ENCODE peak calls at places on chromosome 16, in four cellular contexts. One of them, this sample, is unnamed.

GRCh38 chr16:15792563-15792971 is 64.3 kb downstream of the MYH11 start:
- DNase-seq in HFF-Myc: no peak
- DNase-seq in uterus: no peak
- DNase-seq in ACHN: no peak
- DNase-seq in this sample: no peak

GRCh38 chr16:29730649-29731048 is 15.1 kb downstream of the C16orf54 start:
- DNase-seq in uterus: no peak
- DNase-seq in ACHN: no peak
- DNase-seq in HFF-Myc: no peak
- DNase-seq in this sample: no peak

GRCh38 chr16:52515068-52515671 is 31.8 kb downstream of the TOX3 start:
- DNase-seq in ACHN: peak
- DNase-seq in HFF-Myc: no peak
- DNase-seq in uterus: no peak
- DNase-seq in this sample: no peak

GRCh38 chr16:74753180-74753579 is 21.4 kb downstream of the FA2H start:
- DNase-seq in ACHN: no peak
- DNase-seq in uterus: no peak
- DNase-seq in HFF-Myc: no peak
- DNase-seq in this sample: no peak

GRCh38 chr16:66735891-66736290 is 15.5 kb downstream of the DYNC1LI2 start:
- DNase-seq in uterus: no peak
- DNase-seq in HFF-Myc: no peak
- DNase-seq in ACHN: no peak
- DNase-seq in this sample: no peak

GRCh38 chr16:66984902-66985311 is 3.5 kb upstream of the CES4A start:
- DNase-seq in HFF-Myc: no peak
- DNase-seq in ACHN: no peak
- DNase-seq in uterus: no peak
- DNase-seq in this sample: no peak

GRCh38 chr16:47779201-47780016 is 318.3 kb downstream of the PHKB start:
- DNase-seq in ACHN: peak
- DNase-seq in uterus: no peak
- DNase-seq in HFF-Myc: no peak
- DNase-seq in this sample: peak

GRCh38 chr16:82657239-82657638 is 30.5 kb downstream of the CDH13 start:
- DNase-seq in HFF-Myc: no peak
- DNase-seq in ACHN: no peak
- DNase-seq in uterus: no peak
- DNase-seq in this sample: no peak

GRCh38 chr16:83296505-83296904 is 511.3 kb upstream of the HSBP1 start:
- DNase-seq in uterus: no peak
- DNase-seq in HFF-Myc: no peak
- DNase-seq in ACHN: no peak
- DNase-seq in this sample: no peak

GRCh38 chr16:53632526-53632925 is 71.1 kb downstream of the RPGRIP1L start:
- DNase-seq in HFF-Myc: no peak
- DNase-seq in uterus: no peak
- DNase-seq in ACHN: no peak
- DNase-seq in this sample: no peak

GRCh38 chr16:3879258-3879886 is 1.1 kb downstream of the CREBBP start:
- DNase-seq in uterus: no peak
- DNase-seq in HFF-Myc: no peak
- DNase-seq in ACHN: peak
- DNase-seq in this sample: peak

GRCh38 chr16:30665830-30666190 is 7.6 kb downstream of the FBRS start:
- DNase-seq in uterus: no peak
- DNase-seq in ACHN: no peak
- DNase-seq in HFF-Myc: no peak
- DNase-seq in this sample: no peak

GRCh38 chr16:3022697-3023414 is 886 bp downstream of the HCFC1R1 start:
- DNase-seq in ACHN: no peak
- DNase-seq in uterus: peak
- DNase-seq in HFF-Myc: no peak
- DNase-seq in this sample: peak

GRCh38 chr16:9438991-9439390 is 347.5 kb downstream of the HAPSTR1 start:
- DNase-seq in uterus: no peak
- DNase-seq in HFF-Myc: no peak
- DNase-seq in ACHN: no peak
- DNase-seq in this sample: no peak

GRCh38 chr16:27169511-27170071 is 33.7 kb upstream of the KDM8 start:
- DNase-seq in ACHN: peak
- DNase-seq in HFF-Myc: no peak
- DNase-seq in uterus: no peak
- DNase-seq in this sample: no peak

GRCh38 chr16:26680671-26681070 is 386.1 kb upstream of the C16orf82 start:
- DNase-seq in uterus: no peak
- DNase-seq in HFF-Myc: no peak
- DNase-seq in ACHN: no peak
- DNase-seq in this sample: no peak

GRCh38 chr16:56300901-56301351 is 109.6 kb downstream of the GNAO1 start:
- DNase-seq in uterus: no peak
- DNase-seq in ACHN: no peak
- DNase-seq in HFF-Myc: no peak
- DNase-seq in this sample: no peak

GRCh38 chr16:85998868-85999729 is 100.1 kb downstream of the IRF8 start:
- DNase-seq in uterus: no peak
- DNase-seq in ACHN: no peak
- DNase-seq in HFF-Myc: no peak
- DNase-seq in this sample: no peak

GRCh38 chr16:70770968-70771552 is 29.9 kb downstream of the VAC14 start:
- DNase-seq in ACHN: peak
- DNase-seq in uterus: peak
- DNase-seq in HFF-Myc: no peak
- DNase-seq in this sample: peak

GRCh38 chr16:82329504-82330192 is 159.6 kb upstream of the MPHOSPH6 start:
- DNase-seq in HFF-Myc: no peak
- DNase-seq in ACHN: no peak
- DNase-seq in uterus: no peak
- DNase-seq in this sample: no peak

GRCh38 chr16:9689597-9689996 is 492.6 kb downstream of the GRIN2A start:
- DNase-seq in ACHN: no peak
- DNase-seq in HFF-Myc: no peak
- DNase-seq in uterus: no peak
- DNase-seq in this sample: no peak

GRCh38 chr16:85176541-85177447 is 64.5 kb upstream of the CIBAR2 start:
- DNase-seq in HFF-Myc: no peak
- DNase-seq in ACHN: no peak
- DNase-seq in uterus: no peak
- DNase-seq in this sample: peak

GRCh38 chr16:55284718-55285099 is 39.3 kb upstream of the IRX6 start:
- DNase-seq in uterus: no peak
- DNase-seq in HFF-Myc: no peak
- DNase-seq in ACHN: no peak
- DNase-seq in this sample: no peak

GRCh38 chr16:4272114-4272954 is 489 bp downstream of the TFAP4 start:
- DNase-seq in ACHN: peak
- DNase-seq in uterus: peak
- DNase-seq in HFF-Myc: no peak
- DNase-seq in this sample: peak

GRCh38 chr16:85104821-85105391 is 7.4 kb downstream of the CIBAR2 start:
- DNase-seq in uterus: no peak
- DNase-seq in HFF-Myc: no peak
- DNase-seq in ACHN: no peak
- DNase-seq in this sample: no peak

GRCh38 chr16:1414532-1415265 is at the start of gene UNKL:
- DNase-seq in uterus: peak
- DNase-seq in HFF-Myc: no peak
- DNase-seq in ACHN: peak
- DNase-seq in this sample: peak

GRCh38 chr16:27768651-27769270 is 218.8 kb downstream of the KATNIP start:
- DNase-seq in uterus: no peak
- DNase-seq in ACHN: no peak
- DNase-seq in HFF-Myc: no peak
- DNase-seq in this sample: no peak

GRCh38 chr16:73572135-73572534 is 524.2 kb upstream of the ZFHX3 start:
- DNase-seq in HFF-Myc: no peak
- DNase-seq in uterus: no peak
- DNase-seq in ACHN: no peak
- DNase-seq in this sample: peak

GRCh38 chr16:7025616-7026190 is 306.9 kb upstream of the RBFOX1 start:
- DNase-seq in ACHN: peak
- DNase-seq in uterus: peak
- DNase-seq in HFF-Myc: no peak
- DNase-seq in this sample: peak

GRCh38 chr16:31010539-31010938 is at the start of gene STX1B:
- DNase-seq in ACHN: peak
- DNase-seq in uterus: peak
- DNase-seq in HFF-Myc: no peak
- DNase-seq in this sample: peak

GRCh38 chr16:84842516-84843148 is 22.8 kb downstream of the CRISPLD2 start:
- DNase-seq in uterus: no peak
- DNase-seq in ACHN: no peak
- DNase-seq in HFF-Myc: no peak
- DNase-seq in this sample: no peak

This sample was measured in A673.